ENCODE peak calls at places on chromosomes 3 and 15, in eight cellular contexts. One of them, this sample, is unnamed.

GRCh38 chr3:50192689-50193141 is 1.3 kb downstream of the GNAT1 start:
- DNase-seq in brain microvascular endothelial cell: peak
- DNase-seq in upper lobe of right lung: peak
- DNase-seq in DND-41: peak
- DNase-seq in LoVo: peak
- DNase-seq in fibroblast of lung: peak
- DNase-seq in T-cell: peak
- DNase-seq in nucleus accumbens: peak
- DNase-seq in this sample: peak

GRCh38 chr3:42516443-42516842 is 14.0 kb downstream of the VIPR1 start:
- DNase-seq in brain microvascular endothelial cell: no peak
- DNase-seq in upper lobe of right lung: no peak
- DNase-seq in DND-41: no peak
- DNase-seq in LoVo: no peak
- DNase-seq in fibroblast of lung: no peak
- DNase-seq in T-cell: no peak
- DNase-seq in nucleus accumbens: no peak
- DNase-seq in this sample: no peak

GRCh38 chr3:55364426-55364825 is 122.7 kb downstream of the WNT5A start:
- DNase-seq in brain microvascular endothelial cell: no peak
- DNase-seq in upper lobe of right lung: no peak
- DNase-seq in DND-41: no peak
- DNase-seq in LoVo: peak
- DNase-seq in fibroblast of lung: peak
- DNase-seq in T-cell: no peak
- DNase-seq in nucleus accumbens: no peak
- DNase-seq in this sample: no peak

GRCh38 chr3:15438988-15439387 is 11.6 kb downstream of the EAF1 start:
- DNase-seq in brain microvascular endothelial cell: no peak
- DNase-seq in upper lobe of right lung: no peak
- DNase-seq in DND-41: no peak
- DNase-seq in LoVo: no peak
- DNase-seq in fibroblast of lung: no peak
- DNase-seq in T-cell: no peak
- DNase-seq in nucleus accumbens: no peak
- DNase-seq in this sample: no peak

GRCh38 chr3:83633758-83634157 is 1325.0 kb upstream of the CADM2 start:
- DNase-seq in brain microvascular endothelial cell: no peak
- DNase-seq in upper lobe of right lung: no peak
- DNase-seq in DND-41: no peak
- DNase-seq in LoVo: no peak
- DNase-seq in fibroblast of lung: no peak
- DNase-seq in T-cell: no peak
- DNase-seq in nucleus accumbens: no peak
- DNase-seq in this sample: no peak

GRCh38 chr15:68846851-68847439 is 26.2 kb upstream of the ANP32A start:
- DNase-seq in brain microvascular endothelial cell: no peak
- DNase-seq in upper lobe of right lung: no peak
- DNase-seq in DND-41: no peak
- DNase-seq in LoVo: no peak
- DNase-seq in fibroblast of lung: no peak
- DNase-seq in T-cell: no peak
- DNase-seq in nucleus accumbens: no peak
- DNase-seq in this sample: no peak

GRCh38 chr3:194267744-194268658 is 83.1 kb downstream of the CPN2 start:
- DNase-seq in brain microvascular endothelial cell: no peak
- DNase-seq in upper lobe of right lung: no peak
- DNase-seq in DND-41: no peak
- DNase-seq in LoVo: no peak
- DNase-seq in fibroblast of lung: peak
- DNase-seq in T-cell: no peak
- DNase-seq in nucleus accumbens: no peak
- DNase-seq in this sample: no peak

GRCh38 chr15:78873796-78874761 is 1.4 kb downstream of the MORF4L1 start:
- DNase-seq in brain microvascular endothelial cell: no peak
- DNase-seq in upper lobe of right lung: no peak
- DNase-seq in DND-41: peak
- DNase-seq in LoVo: no peak
- DNase-seq in fibroblast of lung: peak
- DNase-seq in T-cell: peak
- DNase-seq in nucleus accumbens: no peak
- DNase-seq in this sample: peak

GRCh38 chr15:98177950-98178848 is 217.7 kb downstream of the ARRDC4 start:
- DNase-seq in brain microvascular endothelial cell: peak
- DNase-seq in upper lobe of right lung: no peak
- DNase-seq in DND-41: peak
- DNase-seq in LoVo: peak
- DNase-seq in fibroblast of lung: peak
- DNase-seq in T-cell: no peak
- DNase-seq in nucleus accumbens: no peak
- DNase-seq in this sample: peak

GRCh38 chr15:52069559-52069958 is 43.0 kb downstream of the BCL2L10 start:
- DNase-seq in brain microvascular endothelial cell: no peak
- DNase-seq in upper lobe of right lung: no peak
- DNase-seq in DND-41: no peak
- DNase-seq in LoVo: peak
- DNase-seq in fibroblast of lung: no peak
- DNase-seq in T-cell: no peak
- DNase-seq in nucleus accumbens: no peak
- DNase-seq in this sample: no peak

GRCh38 chr3:124520970-124521369 is 209.3 kb upstream of the UMPS start:
- DNase-seq in brain microvascular endothelial cell: no peak
- DNase-seq in upper lobe of right lung: no peak
- DNase-seq in DND-41: no peak
- DNase-seq in LoVo: no peak
- DNase-seq in fibroblast of lung: peak
- DNase-seq in T-cell: no peak
- DNase-seq in nucleus accumbens: no peak
- DNase-seq in this sample: no peak